ENCODE peak calls at places on chromosome 3, in nine cellular contexts. W is fibroblast of lung; A is tibial artery; B is CD4-positive, alpha-beta memory T cell; V is GM23338; N is heart left ventricle; Z is CD4-positive, CD25-positive, alpha-beta regulatory T cell; G is esophagus squamous epithelium; D is suprapubic skin. R is an unnamed sample.
A peak's percentile ranks its signal among the peaks of the same experiment; 100 is the strongest.

GRCh38 chr3:140122183-140122582 is 187.2 kb downstream of the CLSTN2 start:
- DNase-seq in W (peak; percentile 22), A (no peak), B (no peak), V (no peak), N (no peak), Z (no peak), G (no peak), D (no peak), R (no peak)

GRCh38 chr3:128335621-128336296 is 130.9 kb downstream of the DNAJB8 start:
- DNase-seq in W (no peak), A (no peak), B (no peak), V (peak; percentile 41), N (no peak), Z (no peak), G (no peak), D (peak; percentile 50), R (no peak)

GRCh38 chr3:73681610-73682009 is 56.9 kb upstream of the PDZRN3 start:
- DNase-seq in W (peak; percentile 84), A (no peak), B (no peak), V (no peak), N (no peak), Z (no peak), G (no peak), D (no peak), R (no peak)

GRCh38 chr3:126104028-126104635 is 20.2 kb upstream of the SLC41A3 start:
- DNase-seq in W (no peak), A (no peak), B (no peak), V (no peak), N (peak; percentile 54), Z (no peak), G (no peak), D (no peak), R (no peak)

GRCh38 chr3:134934933-134935332 is 139.9 kb downstream of the EPHB1 start:
- DNase-seq in W (no peak), A (no peak), B (no peak), V (no peak), N (no peak), Z (no peak), G (no peak), D (no peak), R (no peak)

GRCh38 chr3:34157491-34157890 is 359.1 kb downstream of the PDCD6IP start:
- DNase-seq in W (no peak), A (no peak), B (no peak), V (no peak), N (no peak), Z (no peak), G (no peak), D (no peak), R (no peak)

GRCh38 chr3:127089487-127090145 is 103.3 kb upstream of the PRR23E start:
- DNase-seq in W (no peak), A (no peak), B (no peak), V (no peak), N (peak; percentile 66), Z (no peak), G (no peak), D (no peak), R (no peak)

GRCh38 chr3:53238051-53238850 is 17.6 kb downstream of the TKT start:
- DNase-seq in W (peak; percentile 98), A (no peak), B (no peak), V (no peak), N (no peak), Z (no peak), G (no peak), D (no peak), R (peak; percentile 82)

GRCh38 chr3:166444336-166444735 is 607.1 kb upstream of the BCHE start:
- DNase-seq in W (no peak), A (no peak), B (no peak), V (no peak), N (no peak), Z (no peak), G (no peak), D (no peak), R (no peak)

GRCh38 chr3:74089854-74090253 is 465.1 kb upstream of the PDZRN3 start:
- DNase-seq in W (peak; percentile 12), A (no peak), B (no peak), V (no peak), N (no peak), Z (no peak), G (no peak), D (no peak), R (no peak)

GRCh38 chr3:141845407-141846049 is 30.9 kb upstream of the ATP1B3 start:
- DNase-seq in W (no peak), A (no peak), B (peak; percentile 19), V (peak; percentile 67), N (no peak), Z (peak; percentile 11), G (no peak), D (no peak), R (no peak)

GRCh38 chr3:129360224-129360623 is 68.2 kb downstream of the EFCAB12 start:
- DNase-seq in W (no peak), A (no peak), B (no peak), V (no peak), N (peak; percentile 36), Z (no peak), G (no peak), D (no peak), R (no peak)

GRCh38 chr3:134898315-134898714 is 103.3 kb downstream of the EPHB1 start:
- DNase-seq in W (no peak), A (no peak), B (no peak), V (no peak), N (no peak), Z (no peak), G (no peak), D (peak; percentile 11), R (no peak)

GRCh38 chr3:16407365-16407764 is 106.1 kb downstream of the RFTN1 start:
- DNase-seq in W (no peak), A (no peak), B (no peak), V (no peak), N (no peak), Z (no peak), G (no peak), D (no peak), R (no peak)

GRCh38 chr3:185049710-185050109 is 103.2 kb downstream of the C3orf70 start:
- DNase-seq in W (no peak), A (no peak), B (no peak), V (peak; percentile 43), N (no peak), Z (no peak), G (no peak), D (no peak), R (no peak)

GRCh38 chr3:187955076-187955952 is 198.6 kb upstream of the LPP start:
- DNase-seq in W (peak; percentile 90), A (peak; percentile 62), B (no peak), V (no peak), N (no peak), Z (no peak), G (no peak), D (no peak), R (no peak)

GRCh38 chr3:41932511-41932910 is 29.4 kb downstream of the ULK4 start:
- DNase-seq in W (no peak), A (no peak), B (no peak), V (no peak), N (no peak), Z (no peak), G (no peak), D (no peak), R (no peak)

GRCh38 chr3:152460936-152461335 is 192.2 kb downstream of the MBNL1 start:
- DNase-seq in W (no peak), A (no peak), B (no peak), V (no peak), N (no peak), Z (no peak), G (no peak), D (no peak), R (no peak)

GRCh38 chr3:88150371-88150770 is 612 bp downstream of the C3orf38 start:
- DNase-seq in W (peak; percentile 13), A (no peak), B (peak; percentile 46), V (no peak), N (no peak), Z (peak; percentile 47), G (no peak), D (no peak), R (no peak)

DNA sequence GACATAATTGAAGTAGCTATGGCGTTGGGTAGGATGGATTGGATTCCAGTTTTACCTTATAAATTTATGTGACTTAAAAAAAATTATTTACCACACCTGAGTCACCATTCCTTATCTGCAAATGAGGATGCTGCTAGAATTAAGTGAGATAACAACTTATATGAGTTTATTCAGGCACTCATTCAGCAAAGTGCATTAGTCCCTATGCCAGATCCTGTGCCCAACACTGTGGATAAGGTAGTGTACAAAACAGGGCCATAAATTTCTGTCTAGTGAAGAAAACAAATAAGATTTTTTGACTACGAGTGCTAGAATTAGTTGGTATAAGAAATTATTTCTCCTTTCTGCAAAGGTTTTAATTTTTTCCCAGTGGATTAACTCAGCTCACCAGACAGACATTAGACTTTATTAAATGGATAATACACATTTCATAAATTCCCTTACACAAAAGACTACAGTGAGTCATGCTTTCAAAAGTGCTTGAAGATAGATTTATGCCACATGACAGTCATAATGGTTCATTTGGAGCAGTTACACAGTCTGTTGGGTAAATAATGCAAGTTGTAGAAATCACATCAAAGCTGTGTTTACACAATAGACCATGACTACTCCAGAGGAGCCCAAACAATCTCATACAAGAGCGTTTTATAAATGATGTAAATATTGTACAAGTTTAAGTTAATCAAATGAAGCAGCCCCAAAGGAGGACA is 129.9 kb upstream of the TGFBR2 start:
- DNase-seq in W (peak; percentile 49), A (no peak), B (no peak), V (no peak), N (no peak), Z (no peak), G (no peak), D (no peak), R (no peak)
- H3K4me1 ChIP-seq in W (peaks cover 4% of the 10 kb centered on the region), A (no peaks in the 10 kb centered on the region), B (no peaks in the 10 kb centered on the region), V (no peaks in the 10 kb centered on the region), N (no peaks in the 10 kb centered on the region), Z (no peaks in the 10 kb centered on the region), G (peaks cover 30% of the 10 kb centered on the region), D (peaks cover 14% of the 10 kb centered on the region), R (peaks cover 11% of the 10 kb centered on the region)

GRCh38 chr3:56769125-56769709 is 32.5 kb downstream of the ARHGEF3 start:
- DNase-seq in W (no peak), A (no peak), B (no peak), V (no peak), N (no peak), Z (no peak), G (no peak), D (no peak), R (no peak)
- H3K27me3 ChIP-seq in W (no peaks in the 10 kb centered on the region), A (no peaks in the 10 kb centered on the region), B (no peaks in the 10 kb centered on the region), V (no peaks in the 10 kb centered on the region), N (no peaks in the 10 kb centered on the region), Z (no peaks in the 10 kb centered on the region), G (no peaks in the 10 kb centered on the region), D (no peaks in the 10 kb centered on the region), R (no peaks in the 10 kb centered on the region)

DNA sequence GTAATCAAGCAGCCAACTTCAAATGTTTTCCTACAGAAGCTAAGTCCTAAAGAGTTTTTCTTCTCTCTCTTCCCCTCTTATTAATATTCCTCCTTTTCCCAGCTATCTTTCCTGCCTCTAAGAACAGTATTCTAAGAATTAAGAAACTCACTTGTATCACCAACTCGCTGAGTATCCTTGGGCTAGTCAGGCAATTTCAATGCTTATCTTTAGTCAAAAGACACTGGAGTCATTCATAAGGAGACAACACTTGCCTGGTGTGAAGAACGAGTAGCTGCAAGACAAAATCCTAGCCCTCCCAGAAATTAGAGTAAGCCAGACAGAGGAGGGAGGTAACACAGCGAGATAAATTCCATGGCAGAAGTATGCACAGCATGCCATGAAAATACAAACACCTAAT is 10.7 kb downstream of the VGLL4 start:
- DNase-seq in W (no peak), A (no peak), B (no peak), V (no peak), N (no peak), Z (no peak), G (no peak), D (no peak), R (no peak)
- H3K4me1 ChIP-seq in W (peaks cover 5% of the 10 kb centered on the region), A (peaks cover 27% of the 10 kb centered on the region), B (peaks cover 50% of the 10 kb centered on the region), V (peaks cover 40% of the 10 kb centered on the region), N (peaks cover 63% of the 10 kb centered on the region), Z (peaks cover 6% of the 10 kb centered on the region), G (peaks cover 94% of the 10 kb centered on the region), D (peaks cover 62% of the 10 kb centered on the region), R (peaks cover 29% of the 10 kb centered on the region)

GRCh38 chr3:10942806-10943205 is 49.7 kb upstream of the SLC6A1 start:
- DNase-seq in W (no peak), A (no peak), B (no peak), V (no peak), N (no peak), Z (no peak), G (no peak), D (no peak), R (no peak)
- H3K27me3 ChIP-seq in W (no peaks in the 10 kb centered on the region), A (no peaks in the 10 kb centered on the region), B (no peaks in the 10 kb centered on the region), V (no peaks in the 10 kb centered on the region), N (no peaks in the 10 kb centered on the region), Z (no peaks in the 10 kb centered on the region), G (peaks cover 13% of the 10 kb centered on the region), D (peaks cover 8% of the 10 kb centered on the region), R (no peaks in the 10 kb centered on the region)